ENCODE peak calls at places on chromosomes 1 and 21, in six cellular contexts. One of them, this sample, is unnamed.

GRCh38 chr1:151058682-151059341 is 610 bp downstream of the CDC42SE1 start:
- DNase-seq in putamen: no peak
- DNase-seq in colonic mucosa: peak; percentile 67
- DNase-seq in fibroblast of villous mesenchyme: peak; percentile 48
- DNase-seq in mesothelial cell of epicardium: peak; percentile 63
- DNase-seq in germinal center: peak; percentile 21
- DNase-seq in this sample: no peak

GRCh38 chr1:222792744-222793143 is 22.1 kb upstream of the DISP1 start:
- DNase-seq in putamen: no peak
- DNase-seq in germinal center: no peak
- DNase-seq in mesothelial cell of epicardium: no peak
- DNase-seq in fibroblast of villous mesenchyme: peak; percentile 46
- DNase-seq in colonic mucosa: no peak
- DNase-seq in this sample: no peak

GRCh38 chr1:1033009-1033587 is 13.2 kb downstream of the AGRN start:
- DNase-seq in putamen: peak; percentile 88
- DNase-seq in colonic mucosa: peak; percentile 91
- DNase-seq in germinal center: peak; percentile 92
- DNase-seq in mesothelial cell of epicardium: peak; percentile 93
- DNase-seq in fibroblast of villous mesenchyme: peak; percentile 86
- DNase-seq in this sample: peak; percentile 93

GRCh38 chr1:168386949-168387586 is 106.4 kb downstream of the TBX19 start:
- DNase-seq in putamen: peak; percentile 87
- DNase-seq in mesothelial cell of epicardium: peak; percentile 47
- DNase-seq in colonic mucosa: peak; percentile 54
- DNase-seq in germinal center: peak; percentile 14
- DNase-seq in fibroblast of villous mesenchyme: no peak
- DNase-seq in this sample: peak; percentile 64

GRCh38 chr1:226973371-226973897 is 33.3 kb downstream of the COQ8A start:
- DNase-seq in colonic mucosa: no peak
- DNase-seq in germinal center: no peak
- DNase-seq in putamen: no peak
- DNase-seq in fibroblast of villous mesenchyme: no peak
- DNase-seq in mesothelial cell of epicardium: no peak
- DNase-seq in this sample: no peak

GRCh38 chr21:15309721-15310120 is 244.9 kb upstream of the NRIP1 start:
- DNase-seq in putamen: peak; percentile 4
- DNase-seq in mesothelial cell of epicardium: no peak
- DNase-seq in fibroblast of villous mesenchyme: no peak
- DNase-seq in germinal center: no peak
- DNase-seq in colonic mucosa: no peak
- DNase-seq in this sample: no peak

GRCh38 chr1:66537718-66538117 is 3.8 kb downstream of the SGIP1 start:
- DNase-seq in putamen: no peak
- DNase-seq in mesothelial cell of epicardium: no peak
- DNase-seq in germinal center: no peak
- DNase-seq in colonic mucosa: no peak
- DNase-seq in fibroblast of villous mesenchyme: no peak
- DNase-seq in this sample: no peak

GRCh38 chr1:177567393-177567792 is 396.6 kb downstream of the BRINP2 start:
- DNase-seq in colonic mucosa: no peak
- DNase-seq in mesothelial cell of epicardium: no peak
- DNase-seq in putamen: no peak
- DNase-seq in fibroblast of villous mesenchyme: peak; percentile 6
- DNase-seq in germinal center: no peak
- DNase-seq in this sample: no peak

GRCh38 chr1:69787151-69787550 is 219.4 kb downstream of the LRRC7 start:
- DNase-seq in colonic mucosa: no peak
- DNase-seq in putamen: no peak
- DNase-seq in fibroblast of villous mesenchyme: no peak
- DNase-seq in germinal center: no peak
- DNase-seq in mesothelial cell of epicardium: no peak
- DNase-seq in this sample: no peak

GRCh38 chr1:38990401-38990745 is 703 bp upstream of the AKIRIN1 start:
- DNase-seq in fibroblast of villous mesenchyme: peak; percentile 14
- DNase-seq in mesothelial cell of epicardium: no peak
- DNase-seq in putamen: no peak
- DNase-seq in colonic mucosa: peak; percentile 27
- DNase-seq in germinal center: no peak
- DNase-seq in this sample: no peak

GRCh38 chr1:225477296-225477911 is 49.6 kb upstream of the LBR start:
- DNase-seq in mesothelial cell of epicardium: no peak
- DNase-seq in colonic mucosa: no peak
- DNase-seq in putamen: no peak
- DNase-seq in fibroblast of villous mesenchyme: no peak
- DNase-seq in germinal center: no peak
- DNase-seq in this sample: no peak

GRCh38 chr1:95122151-95122697 is 5.1 kb downstream of the TLCD4 start:
- DNase-seq in putamen: no peak
- DNase-seq in mesothelial cell of epicardium: no peak
- DNase-seq in germinal center: no peak
- DNase-seq in colonic mucosa: no peak
- DNase-seq in fibroblast of villous mesenchyme: no peak
- DNase-seq in this sample: no peak